ENCODE peak calls at places on chromosome 2, in four cellular contexts. N is AG04450, L is ovary, D is spleen. Z is an unnamed sample.

GRCh38 chr2:223469270-223470057 is 132.7 kb downstream of the SCG2 start:
- DNase-seq in L (no peak), N (peak), D (no peak), Z (peak)

GRCh38 chr2:75522543-75523312 is 38.0 kb downstream of the EVA1A start:
- DNase-seq in D (no peak), N (no peak), L (no peak), Z (no peak)

GRCh38 chr2:192016265-192016664 is 169.4 kb upstream of the CAVIN2 start:
- DNase-seq in D (no peak), L (no peak), N (no peak), Z (no peak)

GRCh38 chr2:150292807-150293206 is 194.7 kb downstream of the RND3 start:
- DNase-seq in L (no peak), N (no peak), D (no peak), Z (no peak)

GRCh38 chr2:9737053-9737875 is 106.0 kb upstream of the TAF1B start:
- DNase-seq in N (no peak), D (no peak), L (no peak), Z (no peak)

GRCh38 chr2:181789827-181790448 is 101.6 kb upstream of the ITPRID2 start:
- DNase-seq in L (no peak), D (no peak), N (no peak), Z (no peak)

GRCh38 chr2:177076636-177077179 is 135.9 kb upstream of the HNRNPA3 start:
- DNase-seq in L (no peak), N (no peak), D (no peak), Z (no peak)

GRCh38 chr2:25331686-25332365 is 9.9 kb downstream of the DNMT3A start:
- DNase-seq in N (no peak), L (no peak), D (peak), Z (no peak)

GRCh38 chr2:37203708-37204107 is 7.4 kb downstream of the CEBPZOS start:
- DNase-seq in D (no peak), L (no peak), N (no peak), Z (no peak)

GRCh38 chr2:58427572-58428285 is 186.6 kb upstream of the FANCL start:
- DNase-seq in L (peak), D (no peak), N (no peak), Z (no peak)

GRCh38 chr2:24576617-24577016 is 85.6 kb downstream of the NCOA1 start:
- DNase-seq in L (no peak), N (no peak), D (no peak), Z (no peak)

GRCh38 chr2:105926960-105927678 is 182.4 kb downstream of the NCK2 start:
- DNase-seq in N (no peak), D (peak), L (no peak), Z (no peak)

GRCh38 chr2:169362346-169363026 is at the start of gene LRP2:
- DNase-seq in N (no peak), L (no peak), D (no peak), Z (no peak)

GRCh38 chr2:212392048-212392447 is 146.6 kb downstream of the ERBB4 start:
- DNase-seq in D (no peak), N (no peak), L (no peak), Z (no peak)

GRCh38 chr2:443754-444153 is 155.9 kb upstream of the ALKAL2 start:
- DNase-seq in N (no peak), D (no peak), L (no peak), Z (no peak)

GRCh38 chr2:195779491-195779890 is 122.5 kb downstream of the SLC39A10 start:
- DNase-seq in N (no peak), L (no peak), D (no peak), Z (no peak)

GRCh38 chr2:24054366-24055010 is 4.9 kb downstream of the FKBP1B start:
- DNase-seq in D (no peak), N (no peak), L (no peak), Z (no peak)

GRCh38 chr2:132618734-132619133 is 51.3 kb downstream of the LYPD1 start:
- DNase-seq in N (no peak), D (no peak), L (no peak), Z (no peak)

GRCh38 chr2:8617048-8617447 is 64.8 kb upstream of the ID2 start:
- DNase-seq in L (no peak), D (no peak), N (no peak), Z (no peak)

GRCh38 chr2:199940373-199940772 is 14.9 kb downstream of the TYW5 start:
- DNase-seq in N (no peak), L (no peak), D (no peak), Z (no peak)

DNA sequence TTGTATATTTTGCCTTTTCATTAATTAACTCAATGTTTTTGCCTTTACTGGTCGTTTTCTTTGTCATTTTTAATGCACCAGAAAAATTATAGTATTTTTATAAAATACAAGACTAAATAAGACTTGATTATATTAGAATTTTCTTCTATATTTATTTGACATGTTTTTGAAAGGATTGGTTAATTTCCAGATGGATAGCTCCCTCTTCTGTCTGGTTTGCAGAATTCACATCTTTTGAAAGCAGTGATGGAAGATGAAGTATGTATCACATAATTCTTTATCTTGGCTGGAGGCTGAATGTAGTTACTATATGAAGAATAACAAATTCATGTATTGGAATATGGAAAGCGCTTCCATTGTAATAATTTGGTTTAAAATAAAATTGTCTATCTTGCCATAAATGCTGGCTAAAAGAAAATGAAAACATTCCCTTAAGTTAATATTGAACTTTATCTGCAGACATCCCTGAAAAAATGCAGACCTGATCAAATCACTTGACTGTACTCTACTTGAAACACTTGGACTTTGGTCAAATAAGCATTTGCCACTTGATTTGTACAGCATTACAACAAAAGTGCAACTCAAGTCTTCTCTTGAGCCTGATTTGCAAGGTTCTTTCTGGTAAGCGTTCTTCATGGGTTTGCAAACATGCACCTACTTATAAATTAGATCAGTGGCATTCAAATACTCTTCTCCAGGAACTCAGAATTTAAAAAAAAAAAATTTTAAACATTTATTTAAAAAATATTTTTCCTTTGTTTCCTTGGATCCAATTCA is 86.4 kb upstream of the EFEMP1 start:
- DNase-seq in D (no peak), L (no peak), N (no peak), Z (no peak)
- TF ChIP-seq CTCF in D (peak), L (peak), N (peak), Z (peak)

GRCh38 chr2:235051436-235052260 is 99.8 kb downstream of the SH3BP4 start:
- DNase-seq in L (no peak), N (no peak), D (peak), Z (no peak)
- H3K4me3 ChIP-seq in L (no peak), N (no peak), D (no peak), Z (no peak)

DNA sequence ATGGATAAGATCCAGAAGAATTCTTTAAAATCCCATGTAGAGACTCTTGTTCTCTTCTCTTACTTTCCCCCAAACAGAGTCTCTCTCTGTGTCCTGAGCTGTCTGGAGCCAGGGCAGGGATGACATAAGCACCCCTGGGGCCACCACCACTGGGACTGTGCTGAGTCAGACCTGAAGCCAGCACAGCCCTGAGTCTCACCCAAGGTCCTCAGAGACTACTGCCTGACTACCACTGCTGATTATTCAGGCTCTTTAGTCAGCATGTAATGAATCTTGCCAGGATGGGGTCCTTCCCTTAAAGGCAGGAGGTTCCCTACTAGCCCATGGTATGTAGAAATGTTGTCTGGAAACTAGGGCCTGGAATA is 34.9 kb upstream of the DYNC1I2 start:
- DNase-seq in N (no peak), L (no peak), D (no peak), Z (no peak)
- TF ChIP-seq CTCF in N (no peak), L (no peak), D (no peak), Z (no peak)

GRCh38 chr2:227378371-227378782 is 729 bp downstream of the TM4SF20 start:
- DNase-seq in N (no peak), L (no peak), D (no peak), Z (no peak)
- H3K4me3 ChIP-seq in N (no peak), L (no peak), D (no peak), Z (no peak)

GRCh38 chr2:68387408-68388350 is 22.6 kb downstream of the PLEK start:
- DNase-seq in L (no peak), N (no peak), D (no peak), Z (no peak)
- TF ChIP-seq CTCF in L (no peak), N (no peak), D (no peak), Z (no peak)

DNA sequence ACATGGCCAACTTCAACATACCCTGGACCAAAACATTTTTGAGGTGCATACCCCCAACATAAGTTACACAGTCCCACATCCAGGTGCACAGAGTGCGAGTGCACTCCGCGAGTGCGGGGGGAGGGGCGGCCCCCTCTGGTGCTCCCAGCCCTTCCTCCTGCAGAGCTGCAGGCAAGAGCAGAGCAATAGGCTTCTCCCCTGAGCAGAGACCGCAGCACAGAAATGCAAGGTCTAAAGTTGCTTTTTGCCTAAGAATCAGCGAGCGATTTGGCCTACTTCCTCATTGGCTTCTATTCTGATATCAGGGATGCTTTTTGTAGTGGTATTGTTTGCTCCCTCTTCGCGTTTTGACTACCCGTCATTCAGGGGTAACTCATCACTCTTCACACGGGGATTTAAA is 40.6 kb downstream of the BOLA3 start:
- DNase-seq in D (no peak), L (no peak), N (no peak), Z (no peak)
- H3K4me3 ChIP-seq in D (no peak), L (no peak), N (no peak), Z (no peak)

GRCh38 chr2:66875941-66876462 is 441.1 kb downstream of the MEIS1 start:
- DNase-seq in N (no peak), L (no peak), D (no peak), Z (no peak)

GRCh38 chr2:66869076-66869475 is 434.2 kb downstream of the MEIS1 start:
- DNase-seq in L (no peak), D (no peak), N (no peak), Z (peak)

GRCh38 chr2:66872056-66872821 is 437.3 kb downstream of the MEIS1 start:
- DNase-seq in D (no peak), L (no peak), N (peak), Z (no peak)

GRCh38 chr2:66872926-66873714 is 438.2 kb downstream of the MEIS1 start:
- DNase-seq in N (no peak), L (no peak), D (no peak), Z (no peak)

DNA sequence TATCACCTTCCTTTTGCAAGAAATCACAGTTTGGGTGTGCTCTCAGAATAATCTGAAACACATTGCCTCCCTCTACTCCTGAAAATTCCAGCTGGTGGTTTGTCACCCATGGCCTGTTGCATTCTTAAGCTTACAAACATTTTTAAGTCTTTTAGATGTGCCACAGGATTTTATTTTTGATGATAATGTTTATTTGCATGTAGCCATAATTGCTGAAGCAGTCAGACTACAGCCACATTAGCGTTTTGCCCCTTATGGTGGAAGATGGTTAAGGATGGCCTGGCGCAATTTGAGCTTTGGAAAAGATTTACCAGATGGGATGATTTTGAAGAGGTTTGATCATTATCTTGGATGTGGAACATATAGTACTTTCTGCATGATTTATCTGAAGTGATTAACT is 439.5 kb downstream of the MEIS1 start:
- DNase-seq in L (no peak), D (no peak), N (no peak), Z (no peak)
- TF ChIP-seq CTCF in L (no peak), D (no peak), N (no peak), Z (no peak)

GRCh38 chr2:216695401-216695821 is at the start of gene IGFBP5:
- DNase-seq in N (peak), L (peak), D (no peak), Z (no peak)
- H3K4me3 ChIP-seq in N (peak), L (peak), D (peak), Z (peak)